ENCODE peak calls at places on chromosomes 3 and 15, in ten cellular contexts. One of them, this sample, is unnamed.

GRCh38 chr3:99128740-99129505 is 227.4 kb upstream of the DCBLD2 start:
- DNase-seq in aorta: no peak
- DNase-seq in AG08395: peak
- DNase-seq in uterus: no peak
- DNase-seq in RCC 7860: peak
- DNase-seq in fibroblast of lung: peak
- DNase-seq in activated CD4-positive, alpha-beta T cell treated with anti-CD3 and anti-CD28 coated beads, Interleukin-2, amount 50 U/mL, for 24 hours: no peak
- DNase-seq in HEK293T: no peak
- DNase-seq in HS-5: peak
- DNase-seq in stimulated activated CD8-positive, alpha-beta memory T cell treated with anti-CD3 and anti-CD28 coated beads, Interleukin-4, amount 100 ng/mL, for 1 hour: no peak
- DNase-seq in this sample: peak

GRCh38 chr3:160685144-160685766 is 8.3 kb downstream of the ARL14 start:
- DNase-seq in aorta: no peak
- DNase-seq in AG08395: no peak
- DNase-seq in uterus: no peak
- DNase-seq in RCC 7860: no peak
- DNase-seq in fibroblast of lung: no peak
- DNase-seq in activated CD4-positive, alpha-beta T cell treated with anti-CD3 and anti-CD28 coated beads, Interleukin-2, amount 50 U/mL, for 24 hours: no peak
- DNase-seq in HEK293T: no peak
- DNase-seq in HS-5: no peak
- DNase-seq in stimulated activated CD8-positive, alpha-beta memory T cell treated with anti-CD3 and anti-CD28 coated beads, Interleukin-4, amount 100 ng/mL, for 1 hour: no peak
- DNase-seq in this sample: no peak

GRCh38 chr15:56693761-56694160 is 39.5 kb downstream of the ZNF280D start:
- DNase-seq in aorta: no peak
- DNase-seq in AG08395: peak
- DNase-seq in uterus: no peak
- DNase-seq in RCC 7860: no peak
- DNase-seq in fibroblast of lung: no peak
- DNase-seq in activated CD4-positive, alpha-beta T cell treated with anti-CD3 and anti-CD28 coated beads, Interleukin-2, amount 50 U/mL, for 24 hours: no peak
- DNase-seq in HEK293T: no peak
- DNase-seq in HS-5: no peak
- DNase-seq in stimulated activated CD8-positive, alpha-beta memory T cell treated with anti-CD3 and anti-CD28 coated beads, Interleukin-4, amount 100 ng/mL, for 1 hour: no peak
- DNase-seq in this sample: no peak

GRCh38 chr15:101651753-101652097 is 456 bp downstream of the TM2D3 start:
- DNase-seq in aorta: no peak
- DNase-seq in AG08395: no peak
- DNase-seq in uterus: peak
- DNase-seq in RCC 7860: peak
- DNase-seq in fibroblast of lung: no peak
- DNase-seq in activated CD4-positive, alpha-beta T cell treated with anti-CD3 and anti-CD28 coated beads, Interleukin-2, amount 50 U/mL, for 24 hours: no peak
- DNase-seq in HEK293T: no peak
- DNase-seq in HS-5: no peak
- DNase-seq in stimulated activated CD8-positive, alpha-beta memory T cell treated with anti-CD3 and anti-CD28 coated beads, Interleukin-4, amount 100 ng/mL, for 1 hour: no peak
- DNase-seq in this sample: peak

GRCh38 chr3:66162766-66163165 is 58.0 kb upstream of the SLC25A26 start:
- DNase-seq in aorta: no peak
- DNase-seq in AG08395: no peak
- DNase-seq in uterus: no peak
- DNase-seq in RCC 7860: no peak
- DNase-seq in fibroblast of lung: no peak
- DNase-seq in activated CD4-positive, alpha-beta T cell treated with anti-CD3 and anti-CD28 coated beads, Interleukin-2, amount 50 U/mL, for 24 hours: no peak
- DNase-seq in HEK293T: no peak
- DNase-seq in HS-5: no peak
- DNase-seq in stimulated activated CD8-positive, alpha-beta memory T cell treated with anti-CD3 and anti-CD28 coated beads, Interleukin-4, amount 100 ng/mL, for 1 hour: no peak
- DNase-seq in this sample: no peak

GRCh38 chr3:127951276-127951675 is 36.2 kb downstream of the KBTBD12 start:
- DNase-seq in aorta: no peak
- DNase-seq in AG08395: peak
- DNase-seq in uterus: no peak
- DNase-seq in RCC 7860: no peak
- DNase-seq in fibroblast of lung: peak
- DNase-seq in activated CD4-positive, alpha-beta T cell treated with anti-CD3 and anti-CD28 coated beads, Interleukin-2, amount 50 U/mL, for 24 hours: no peak
- DNase-seq in HEK293T: no peak
- DNase-seq in HS-5: no peak
- DNase-seq in stimulated activated CD8-positive, alpha-beta memory T cell treated with anti-CD3 and anti-CD28 coated beads, Interleukin-4, amount 100 ng/mL, for 1 hour: no peak
- DNase-seq in this sample: no peak

GRCh38 chr15:34716111-34716510 is 38.7 kb downstream of the GJD2 start:
- DNase-seq in aorta: no peak
- DNase-seq in AG08395: no peak
- DNase-seq in uterus: no peak
- DNase-seq in RCC 7860: no peak
- DNase-seq in fibroblast of lung: no peak
- DNase-seq in activated CD4-positive, alpha-beta T cell treated with anti-CD3 and anti-CD28 coated beads, Interleukin-2, amount 50 U/mL, for 24 hours: no peak
- DNase-seq in HEK293T: no peak
- DNase-seq in HS-5: no peak
- DNase-seq in stimulated activated CD8-positive, alpha-beta memory T cell treated with anti-CD3 and anti-CD28 coated beads, Interleukin-4, amount 100 ng/mL, for 1 hour: no peak
- DNase-seq in this sample: no peak

GRCh38 chr3:63355809-63356208 is 77.7 kb downstream of the SYNPR start:
- DNase-seq in aorta: no peak
- DNase-seq in AG08395: peak
- DNase-seq in uterus: no peak
- DNase-seq in RCC 7860: no peak
- DNase-seq in fibroblast of lung: no peak
- DNase-seq in activated CD4-positive, alpha-beta T cell treated with anti-CD3 and anti-CD28 coated beads, Interleukin-2, amount 50 U/mL, for 24 hours: no peak
- DNase-seq in HEK293T: no peak
- DNase-seq in HS-5: peak
- DNase-seq in stimulated activated CD8-positive, alpha-beta memory T cell treated with anti-CD3 and anti-CD28 coated beads, Interleukin-4, amount 100 ng/mL, for 1 hour: no peak
- DNase-seq in this sample: no peak

GRCh38 chr15:82935382-82935781 is 17.1 kb downstream of the HOMER2 start:
- DNase-seq in aorta: no peak
- DNase-seq in AG08395: no peak
- DNase-seq in uterus: no peak
- DNase-seq in RCC 7860: no peak
- DNase-seq in fibroblast of lung: no peak
- DNase-seq in activated CD4-positive, alpha-beta T cell treated with anti-CD3 and anti-CD28 coated beads, Interleukin-2, amount 50 U/mL, for 24 hours: no peak
- DNase-seq in HEK293T: no peak
- DNase-seq in HS-5: no peak
- DNase-seq in stimulated activated CD8-positive, alpha-beta memory T cell treated with anti-CD3 and anti-CD28 coated beads, Interleukin-4, amount 100 ng/mL, for 1 hour: no peak
- DNase-seq in this sample: no peak

GRCh38 chr15:73695773-73696640 is 11.8 kb downstream of the CD276 start:
- DNase-seq in aorta: no peak
- DNase-seq in AG08395: no peak
- DNase-seq in uterus: no peak
- DNase-seq in RCC 7860: no peak
- DNase-seq in fibroblast of lung: no peak
- DNase-seq in activated CD4-positive, alpha-beta T cell treated with anti-CD3 and anti-CD28 coated beads, Interleukin-2, amount 50 U/mL, for 24 hours: no peak
- DNase-seq in HEK293T: no peak
- DNase-seq in HS-5: no peak
- DNase-seq in stimulated activated CD8-positive, alpha-beta memory T cell treated with anti-CD3 and anti-CD28 coated beads, Interleukin-4, amount 100 ng/mL, for 1 hour: no peak
- DNase-seq in this sample: no peak

GRCh38 chr3:100104442-100104798 is 9.9 kb downstream of the FILIP1L start:
- DNase-seq in aorta: no peak
- DNase-seq in AG08395: no peak
- DNase-seq in uterus: no peak
- DNase-seq in RCC 7860: no peak
- DNase-seq in fibroblast of lung: no peak
- DNase-seq in activated CD4-positive, alpha-beta T cell treated with anti-CD3 and anti-CD28 coated beads, Interleukin-2, amount 50 U/mL, for 24 hours: no peak
- DNase-seq in HEK293T: no peak
- DNase-seq in HS-5: no peak
- DNase-seq in stimulated activated CD8-positive, alpha-beta memory T cell treated with anti-CD3 and anti-CD28 coated beads, Interleukin-4, amount 100 ng/mL, for 1 hour: no peak
- DNase-seq in this sample: no peak

GRCh38 chr3:42501321-42501680 is 1.1 kb upstream of the VIPR1 start:
- DNase-seq in aorta: no peak
- DNase-seq in AG08395: no peak
- DNase-seq in uterus: no peak
- DNase-seq in RCC 7860: no peak
- DNase-seq in fibroblast of lung: no peak
- DNase-seq in activated CD4-positive, alpha-beta T cell treated with anti-CD3 and anti-CD28 coated beads, Interleukin-2, amount 50 U/mL, for 24 hours: no peak
- DNase-seq in HEK293T: no peak
- DNase-seq in HS-5: no peak
- DNase-seq in stimulated activated CD8-positive, alpha-beta memory T cell treated with anti-CD3 and anti-CD28 coated beads, Interleukin-4, amount 100 ng/mL, for 1 hour: no peak
- DNase-seq in this sample: no peak

GRCh38 chr3:43528498-43529099 is 93.2 kb downstream of the ANO10 start:
- DNase-seq in aorta: no peak
- DNase-seq in AG08395: no peak
- DNase-seq in uterus: no peak
- DNase-seq in RCC 7860: no peak
- DNase-seq in fibroblast of lung: no peak
- DNase-seq in activated CD4-positive, alpha-beta T cell treated with anti-CD3 and anti-CD28 coated beads, Interleukin-2, amount 50 U/mL, for 24 hours: no peak
- DNase-seq in HEK293T: no peak
- DNase-seq in HS-5: no peak
- DNase-seq in stimulated activated CD8-positive, alpha-beta memory T cell treated with anti-CD3 and anti-CD28 coated beads, Interleukin-4, amount 100 ng/mL, for 1 hour: no peak
- DNase-seq in this sample: no peak

GRCh38 chr3:33115024-33115768 is 1.4 kb downstream of the CRTAP start:
- DNase-seq in aorta: peak
- DNase-seq in AG08395: peak
- DNase-seq in uterus: peak
- DNase-seq in RCC 7860: peak
- DNase-seq in fibroblast of lung: peak
- DNase-seq in activated CD4-positive, alpha-beta T cell treated with anti-CD3 and anti-CD28 coated beads, Interleukin-2, amount 50 U/mL, for 24 hours: no peak
- DNase-seq in HEK293T: peak
- DNase-seq in HS-5: peak
- DNase-seq in stimulated activated CD8-positive, alpha-beta memory T cell treated with anti-CD3 and anti-CD28 coated beads, Interleukin-4, amount 100 ng/mL, for 1 hour: no peak
- DNase-seq in this sample: peak

GRCh38 chr15:31403096-31403495 is 76.5 kb downstream of the KLF13 start:
- DNase-seq in aorta: no peak
- DNase-seq in AG08395: no peak
- DNase-seq in uterus: no peak
- DNase-seq in RCC 7860: no peak
- DNase-seq in fibroblast of lung: no peak
- DNase-seq in activated CD4-positive, alpha-beta T cell treated with anti-CD3 and anti-CD28 coated beads, Interleukin-2, amount 50 U/mL, for 24 hours: no peak
- DNase-seq in HEK293T: no peak
- DNase-seq in HS-5: peak
- DNase-seq in stimulated activated CD8-positive, alpha-beta memory T cell treated with anti-CD3 and anti-CD28 coated beads, Interleukin-4, amount 100 ng/mL, for 1 hour: no peak
- DNase-seq in this sample: no peak

GRCh38 chr3:137970914-137971831 is 38.8 kb upstream of the CLDN18 start:
- DNase-seq in aorta: peak
- DNase-seq in AG08395: peak
- DNase-seq in uterus: peak
- DNase-seq in RCC 7860: peak
- DNase-seq in fibroblast of lung: peak
- DNase-seq in activated CD4-positive, alpha-beta T cell treated with anti-CD3 and anti-CD28 coated beads, Interleukin-2, amount 50 U/mL, for 24 hours: peak
- DNase-seq in HEK293T: peak
- DNase-seq in HS-5: no peak
- DNase-seq in stimulated activated CD8-positive, alpha-beta memory T cell treated with anti-CD3 and anti-CD28 coated beads, Interleukin-4, amount 100 ng/mL, for 1 hour: peak
- DNase-seq in this sample: peak

GRCh38 chr3:151999936-152000335 is 126.5 kb downstream of the SUCNR1 start:
- DNase-seq in aorta: no peak
- DNase-seq in AG08395: no peak
- DNase-seq in uterus: no peak
- DNase-seq in RCC 7860: no peak
- DNase-seq in fibroblast of lung: no peak
- DNase-seq in activated CD4-positive, alpha-beta T cell treated with anti-CD3 and anti-CD28 coated beads, Interleukin-2, amount 50 U/mL, for 24 hours: no peak
- DNase-seq in HEK293T: no peak
- DNase-seq in HS-5: no peak
- DNase-seq in stimulated activated CD8-positive, alpha-beta memory T cell treated with anti-CD3 and anti-CD28 coated beads, Interleukin-4, amount 100 ng/mL, for 1 hour: no peak
- DNase-seq in this sample: no peak

GRCh38 chr3:69411331-69411730 is 25.4 kb upstream of the FRMD4B start:
- DNase-seq in aorta: no peak
- DNase-seq in AG08395: peak
- DNase-seq in uterus: no peak
- DNase-seq in RCC 7860: no peak
- DNase-seq in fibroblast of lung: no peak
- DNase-seq in activated CD4-positive, alpha-beta T cell treated with anti-CD3 and anti-CD28 coated beads, Interleukin-2, amount 50 U/mL, for 24 hours: no peak
- DNase-seq in HEK293T: no peak
- DNase-seq in HS-5: peak
- DNase-seq in stimulated activated CD8-positive, alpha-beta memory T cell treated with anti-CD3 and anti-CD28 coated beads, Interleukin-4, amount 100 ng/mL, for 1 hour: no peak
- DNase-seq in this sample: peak

GRCh38 chr3:100871307-100871706 is 121.9 kb downstream of the ABI3BP start:
- DNase-seq in aorta: no peak
- DNase-seq in AG08395: no peak
- DNase-seq in uterus: no peak
- DNase-seq in RCC 7860: no peak
- DNase-seq in fibroblast of lung: no peak
- DNase-seq in activated CD4-positive, alpha-beta T cell treated with anti-CD3 and anti-CD28 coated beads, Interleukin-2, amount 50 U/mL, for 24 hours: no peak
- DNase-seq in HEK293T: no peak
- DNase-seq in HS-5: no peak
- DNase-seq in stimulated activated CD8-positive, alpha-beta memory T cell treated with anti-CD3 and anti-CD28 coated beads, Interleukin-4, amount 100 ng/mL, for 1 hour: no peak
- DNase-seq in this sample: no peak

GRCh38 chr3:104952160-104952559 is 414.5 kb upstream of the ALCAM start:
- DNase-seq in aorta: no peak
- DNase-seq in AG08395: no peak
- DNase-seq in uterus: no peak
- DNase-seq in RCC 7860: no peak
- DNase-seq in fibroblast of lung: no peak
- DNase-seq in activated CD4-positive, alpha-beta T cell treated with anti-CD3 and anti-CD28 coated beads, Interleukin-2, amount 50 U/mL, for 24 hours: no peak
- DNase-seq in HEK293T: no peak
- DNase-seq in HS-5: no peak
- DNase-seq in stimulated activated CD8-positive, alpha-beta memory T cell treated with anti-CD3 and anti-CD28 coated beads, Interleukin-4, amount 100 ng/mL, for 1 hour: no peak
- DNase-seq in this sample: no peak

GRCh38 chr3:187458383-187458782 is 90.2 kb downstream of the RTP4 start:
- DNase-seq in aorta: no peak
- DNase-seq in AG08395: no peak
- DNase-seq in uterus: no peak
- DNase-seq in RCC 7860: no peak
- DNase-seq in fibroblast of lung: no peak
- DNase-seq in activated CD4-positive, alpha-beta T cell treated with anti-CD3 and anti-CD28 coated beads, Interleukin-2, amount 50 U/mL, for 24 hours: no peak
- DNase-seq in HEK293T: no peak
- DNase-seq in HS-5: no peak
- DNase-seq in stimulated activated CD8-positive, alpha-beta memory T cell treated with anti-CD3 and anti-CD28 coated beads, Interleukin-4, amount 100 ng/mL, for 1 hour: no peak
- DNase-seq in this sample: no peak

GRCh38 chr3:100073555-100074307 is 40.6 kb downstream of the FILIP1L start:
- DNase-seq in aorta: no peak
- DNase-seq in AG08395: peak
- DNase-seq in uterus: peak
- DNase-seq in RCC 7860: no peak
- DNase-seq in fibroblast of lung: peak
- DNase-seq in activated CD4-positive, alpha-beta T cell treated with anti-CD3 and anti-CD28 coated beads, Interleukin-2, amount 50 U/mL, for 24 hours: no peak
- DNase-seq in HEK293T: no peak
- DNase-seq in HS-5: no peak
- DNase-seq in stimulated activated CD8-positive, alpha-beta memory T cell treated with anti-CD3 and anti-CD28 coated beads, Interleukin-4, amount 100 ng/mL, for 1 hour: no peak
- DNase-seq in this sample: peak

GRCh38 chr3:195443391-195443989 is 670 bp upstream of the ACAP2 start:
- DNase-seq in aorta: no peak
- DNase-seq in AG08395: no peak
- DNase-seq in uterus: peak
- DNase-seq in RCC 7860: no peak
- DNase-seq in fibroblast of lung: no peak
- DNase-seq in activated CD4-positive, alpha-beta T cell treated with anti-CD3 and anti-CD28 coated beads, Interleukin-2, amount 50 U/mL, for 24 hours: no peak
- DNase-seq in HEK293T: no peak
- DNase-seq in HS-5: no peak
- DNase-seq in stimulated activated CD8-positive, alpha-beta memory T cell treated with anti-CD3 and anti-CD28 coated beads, Interleukin-4, amount 100 ng/mL, for 1 hour: no peak
- DNase-seq in this sample: no peak

GRCh38 chr3:47260605-47261004 is 22.0 kb downstream of the KIF9 start:
- DNase-seq in aorta: peak
- DNase-seq in AG08395: no peak
- DNase-seq in uterus: no peak
- DNase-seq in RCC 7860: no peak
- DNase-seq in fibroblast of lung: no peak
- DNase-seq in activated CD4-positive, alpha-beta T cell treated with anti-CD3 and anti-CD28 coated beads, Interleukin-2, amount 50 U/mL, for 24 hours: no peak
- DNase-seq in HEK293T: no peak
- DNase-seq in HS-5: no peak
- DNase-seq in stimulated activated CD8-positive, alpha-beta memory T cell treated with anti-CD3 and anti-CD28 coated beads, Interleukin-4, amount 100 ng/mL, for 1 hour: no peak
- DNase-seq in this sample: no peak

GRCh38 chr3:119550090-119550910 is 9.1 kb downstream of the CD80 start:
- DNase-seq in aorta: no peak
- DNase-seq in AG08395: no peak
- DNase-seq in uterus: no peak
- DNase-seq in RCC 7860: no peak
- DNase-seq in fibroblast of lung: no peak
- DNase-seq in activated CD4-positive, alpha-beta T cell treated with anti-CD3 and anti-CD28 coated beads, Interleukin-2, amount 50 U/mL, for 24 hours: no peak
- DNase-seq in HEK293T: no peak
- DNase-seq in HS-5: no peak
- DNase-seq in stimulated activated CD8-positive, alpha-beta memory T cell treated with anti-CD3 and anti-CD28 coated beads, Interleukin-4, amount 100 ng/mL, for 1 hour: no peak
- DNase-seq in this sample: no peak

GRCh38 chr3:186971578-186971977 is 41.3 kb downstream of the ST6GAL1 start:
- DNase-seq in aorta: peak
- DNase-seq in AG08395: no peak
- DNase-seq in uterus: peak
- DNase-seq in RCC 7860: no peak
- DNase-seq in fibroblast of lung: no peak
- DNase-seq in activated CD4-positive, alpha-beta T cell treated with anti-CD3 and anti-CD28 coated beads, Interleukin-2, amount 50 U/mL, for 24 hours: no peak
- DNase-seq in HEK293T: no peak
- DNase-seq in HS-5: no peak
- DNase-seq in stimulated activated CD8-positive, alpha-beta memory T cell treated with anti-CD3 and anti-CD28 coated beads, Interleukin-4, amount 100 ng/mL, for 1 hour: no peak
- DNase-seq in this sample: no peak